ENCODE peak calls at places on chromosomes 5 and 9, in four cellular contexts. B is aorta, L is hepatocyte, U is H9. W is an unnamed sample.

GRCh38 chr5:34533582-34534236 is 122.4 kb upstream of the RAI14 start:
- DNase-seq in B (no peak), L (no peak), U (no peak), W (no peak)

GRCh38 chr9:123680382-123680781 is 249.5 kb downstream of the DENND1A start:
- DNase-seq in B (no peak), L (no peak), U (no peak), W (no peak)

GRCh38 chr9:117777823-117778222 is 73.6 kb downstream of the TLR4 start:
- DNase-seq in B (no peak), L (no peak), U (no peak), W (peak; percentile 1)

GRCh38 chr5:5373351-5374033 is 49.0 kb upstream of the ICE1 start:
- DNase-seq in B (no peak), L (no peak), U (no peak), W (no peak)

GRCh38 chr5:56763182-56763581 is 52.2 kb upstream of the MAP3K1 start:
- DNase-seq in B (no peak), L (no peak), U (no peak), W (no peak)

GRCh38 chr5:50853151-50853550 is 186.7 kb downstream of the PARP8 start:
- DNase-seq in B (no peak), L (no peak), U (no peak), W (peak; percentile 20)

GRCh38 chr5:159038907-159039306 is 60.8 kb downstream of the EBF1 start:
- DNase-seq in B (no peak), L (no peak), U (no peak), W (no peak)

GRCh38 chr5:116441223-116441622 is 133.4 kb downstream of the SEMA6A start:
- DNase-seq in B (no peak), L (no peak), U (peak; percentile 68), W (no peak)

GRCh38 chr5:24788829-24789509 is 144.2 kb upstream of the CDH10 start:
- DNase-seq in B (no peak), L (no peak), U (no peak), W (peak; percentile 36)

GRCh38 chr5:122730037-122730436 is 44.8 kb upstream of the SNX2 start:
- DNase-seq in B (no peak), L (no peak), U (no peak), W (no peak)

DNA sequence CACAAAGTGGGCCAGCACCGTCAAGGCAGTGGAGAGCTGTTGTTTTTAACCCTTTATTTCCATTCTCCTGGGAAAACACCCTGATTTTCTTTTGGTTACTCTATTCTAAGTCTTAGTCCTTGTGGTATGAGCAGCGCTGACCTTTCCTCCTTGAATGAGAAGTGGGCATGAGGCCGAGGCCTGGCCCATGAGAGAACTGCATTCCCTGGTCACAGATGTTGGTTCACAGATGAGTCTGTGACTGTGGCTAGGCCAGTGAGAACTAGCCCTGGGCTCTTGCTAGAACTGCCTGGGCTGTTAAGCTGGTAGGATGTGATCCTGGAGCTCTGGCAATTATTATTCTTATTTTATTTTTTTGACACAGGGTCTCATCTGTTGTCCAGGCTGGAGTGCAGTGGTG is 71.7 kb upstream of the KLF9 start:
- DNase-seq in B (no peak), L (no peak), U (no peak), W (no peak)
- H3K4me1 ChIP-seq in B (peaks cover 6% of the 10 kb centered on the region), L (peaks cover 17% of the 10 kb centered on the region), U (no peaks in the 10 kb centered on the region), W (no peaks in the 10 kb centered on the region)

GRCh38 chr5:90888511-90889324 is 330.1 kb downstream of the ADGRV1 start:
- DNase-seq in B (no peak), L (no peak), U (no peak), W (no peak)

GRCh38 chr5:90890183-90890582 is 331.6 kb downstream of the ADGRV1 start:
- DNase-seq in B (no peak), L (no peak), U (no peak), W (no peak)

GRCh38 chr5:90889325-90889600 is 330.7 kb downstream of the ADGRV1 start:
- DNase-seq in B (no peak), L (no peak), U (no peak), W (no peak)

GRCh38 chr5:90882448-90882847 is 323.9 kb downstream of the ADGRV1 start:
- DNase-seq in B (no peak), L (no peak), U (no peak), W (no peak)

DNA sequence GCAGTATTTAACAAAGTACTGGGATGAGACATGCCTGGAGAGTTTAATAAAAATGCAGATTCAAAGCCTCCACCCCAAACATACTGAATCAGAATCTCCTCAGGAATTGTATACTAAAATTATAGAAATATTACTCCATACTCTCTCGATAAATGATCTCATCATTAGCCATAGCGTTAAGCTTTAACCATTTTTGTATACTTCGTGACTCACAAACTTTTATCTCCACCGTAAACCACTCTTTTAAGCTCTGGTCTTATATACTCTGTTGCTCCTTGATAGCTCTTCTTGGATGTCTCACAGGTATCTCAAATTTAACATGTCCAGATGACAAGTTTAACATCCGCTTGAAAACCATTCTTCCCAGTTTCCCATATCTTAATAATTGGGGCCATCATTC is 327.8 kb downstream of the ADGRV1 start:
- DNase-seq in B (no peak), L (no peak), U (no peak), W (no peak)
- H3K4me1 ChIP-seq in B (no peaks in the 10 kb centered on the region), L (no peaks in the 10 kb centered on the region), U (peaks cover 5% of the 10 kb centered on the region), W (no peaks in the 10 kb centered on the region)

GRCh38 chr5:73652391-73652790 is 26.4 kb downstream of the ARHGEF28 start:
- DNase-seq in B (no peak), L (no peak), U (no peak), W (no peak)

GRCh38 chr5:73655521-73656160 is 29.6 kb downstream of the ARHGEF28 start:
- DNase-seq in B (no peak), L (no peak), U (no peak), W (no peak)

GRCh38 chr5:73654861-73655318 is 28.9 kb downstream of the ARHGEF28 start:
- DNase-seq in B (no peak), L (no peak), U (no peak), W (no peak)

GRCh38 chr5:73649926-73650325 is 23.9 kb downstream of the ARHGEF28 start:
- DNase-seq in B (no peak), L (no peak), U (no peak), W (no peak)

GRCh38 chr5:73654171-73654811 is 28.3 kb downstream of the ARHGEF28 start:
- DNase-seq in B (no peak), L (peak; percentile 18), U (no peak), W (no peak)
- H3K4me1 ChIP-seq in B (peaks cover 16% of the 10 kb centered on the region), L (peaks cover 3% of the 10 kb centered on the region), U (no peaks in the 10 kb centered on the region), W (no peaks in the 10 kb centered on the region)

GRCh38 chr5:7018144-7018543 is 304.9 kb downstream of the TENT4A start:
- DNase-seq in B (no peak), L (no peak), U (no peak), W (no peak)
- H3K4me1 ChIP-seq in B (no peaks in the 10 kb centered on the region), L (no peaks in the 10 kb centered on the region), U (no peaks in the 10 kb centered on the region), W (no peaks in the 10 kb centered on the region)

GRCh38 chr9:5427005-5427404 is 10.7 kb downstream of the PLGRKT start:
- DNase-seq in B (no peak), L (no peak), U (no peak), W (peak; percentile 51)

GRCh38 chr9:5430912-5431311 is 6.8 kb downstream of the PLGRKT start:
- DNase-seq in B (no peak), L (no peak), U (no peak), W (peak; percentile 36)

GRCh38 chr9:5428172-5428571 is 9.6 kb downstream of the PLGRKT start:
- DNase-seq in B (no peak), L (no peak), U (no peak), W (no peak)

GRCh38 chr9:5429873-5430564 is 7.7 kb downstream of the PLGRKT start:
- DNase-seq in B (no peak), L (no peak), U (no peak), W (no peak)

GRCh38 chr9:5428794-5429528 is 8.8 kb downstream of the PLGRKT start:
- DNase-seq in B (no peak), L (no peak), U (no peak), W (peak; percentile 54)
- H3K4me1 ChIP-seq in B (no peaks in the 10 kb centered on the region), L (no peaks in the 10 kb centered on the region), U (no peaks in the 10 kb centered on the region), W (no peaks in the 10 kb centered on the region)

GRCh38 chr9:14275331-14275730 is 38.6 kb downstream of the NFIB start:
- DNase-seq in B (no peak), L (no peak), U (no peak), W (no peak)
- H3K4me1 ChIP-seq in B (peaks cover 4% of the 10 kb centered on the region), L (peaks cover 38% of the 10 kb centered on the region), U (peaks cover 12% of the 10 kb centered on the region), W (peaks cover 6% of the 10 kb centered on the region)

GRCh38 chr5:14201325-14202061 is 58.4 kb downstream of the TRIO start:
- DNase-seq in B (no peak), L (no peak), U (no peak), W (no peak)
- H3K4me1 ChIP-seq in B (peaks cover 10% of the 10 kb centered on the region), L (peaks cover 13% of the 10 kb centered on the region), U (peaks cover 7% of the 10 kb centered on the region), W (peaks cover 2% of the 10 kb centered on the region)

DNA sequence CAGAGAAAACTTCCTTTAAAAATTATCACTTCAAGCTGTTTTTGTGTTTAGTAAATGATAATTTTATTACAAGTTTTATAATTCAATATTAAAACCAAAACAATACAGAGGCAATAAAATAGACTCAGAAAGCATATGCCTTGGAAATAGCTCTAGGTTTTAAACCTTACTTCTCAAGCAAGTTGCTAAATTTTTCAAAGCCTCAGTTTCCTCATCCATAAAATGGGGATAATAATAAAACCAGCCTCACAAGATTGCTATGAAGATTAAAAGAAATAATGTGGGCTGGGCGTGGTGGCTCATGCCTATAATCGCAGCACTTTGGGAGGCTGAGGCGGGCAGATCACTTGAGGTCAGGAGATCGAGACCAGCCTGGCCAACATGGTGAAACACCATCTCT is 62.8 kb downstream of the TTLL11 start:
- DNase-seq in B (no peak), L (no peak), U (no peak), W (no peak)
- H3K4me1 ChIP-seq in B (peaks cover 9% of the 10 kb centered on the region), L (no peaks in the 10 kb centered on the region), U (peaks cover 3% of the 10 kb centered on the region), W (no peaks in the 10 kb centered on the region)

DNA sequence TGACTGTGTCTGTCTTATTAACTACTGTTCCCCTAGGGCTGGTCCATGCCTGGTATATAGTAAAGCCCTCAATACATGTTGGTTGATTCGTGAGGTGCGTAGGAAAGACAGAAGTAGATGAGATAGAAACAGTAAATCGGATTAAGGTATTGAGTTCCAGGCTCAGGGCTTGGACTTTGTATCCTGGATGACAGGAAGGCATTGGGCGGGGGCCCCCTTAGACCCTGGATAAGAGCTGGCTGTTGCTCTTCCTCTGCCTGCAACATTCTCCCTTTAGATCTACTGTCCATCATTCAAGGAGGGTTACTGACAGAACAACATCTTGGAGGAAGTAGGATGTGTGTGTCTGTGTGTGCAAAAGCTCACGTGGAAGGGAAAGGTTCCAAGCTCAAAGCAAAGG is 31.2 kb upstream of the CTNNA1 start:
- DNase-seq in B (no peak), L (no peak), U (no peak), W (no peak)
- H3K4me1 ChIP-seq in B (no peaks in the 10 kb centered on the region), L (peaks cover 21% of the 10 kb centered on the region), U (peaks cover 13% of the 10 kb centered on the region), W (peaks cover 29% of the 10 kb centered on the region)